ENCODE peak calls at places on chromosomes 1 and 21, in nine cellular contexts. T is EL; J is fibroblast of the aortic adventitia; C is iris pigment epithelial cell; E is progenitor cell of endocrine pancreas; R is NCI-H2171 treated with DMSO at 0.1 percent for 48 hours; W is activated CD8-positive, alpha-beta memory T cell treated with anti-CD3 and anti-CD28 coated beads for 24 hours; D is AG08396; P is GM04503. L is an unnamed sample.
A peak's percentile ranks its signal among the peaks of the same experiment; 100 is the strongest.

GRCh38 chr1:6445062-6445763 is 20.6 kb downstream of the ESPN start:
- DNase-seq in T (peak; percentile 51), C (peak; percentile 41), D (no peak), R (no peak), J (peak; percentile 35), W (no peak), E (peak; percentile 52), P (no peak), L (no peak)

GRCh38 chr1:186165303-186165702 is 209.8 kb downstream of the TPR start:
- DNase-seq in R (no peak), C (no peak), E (no peak), J (no peak), T (no peak), P (no peak), W (no peak), D (no peak), L (no peak)

GRCh38 chr1:44483089-44483488 is 78.0 kb downstream of the RNF220 start:
- DNase-seq in P (no peak), T (no peak), W (no peak), E (no peak), D (no peak), R (no peak), C (no peak), J (no peak), L (no peak)

GRCh38 chr1:47751188-47751587 is 246.0 kb downstream of the TRABD2B start:
- DNase-seq in W (no peak), E (no peak), T (no peak), D (no peak), R (peak; percentile 19), J (no peak), P (no peak), C (peak; percentile 66), L (no peak)

GRCh38 chr1:54312874-54313316 is 93.3 kb downstream of the SSBP3 start:
- DNase-seq in P (peak; percentile 49), J (peak; percentile 83), E (no peak), R (peak; percentile 89), D (peak; percentile 58), C (peak; percentile 79), W (no peak), T (peak; percentile 73), L (no peak)

GRCh38 chr1:180675586-180675985 is 43.8 kb downstream of the XPR1 start:
- DNase-seq in P (no peak), D (no peak), C (peak; percentile 23), E (no peak), R (no peak), T (peak; percentile 3), W (no peak), J (no peak), L (no peak)

GRCh38 chr1:117683571-117684285 is 77.9 kb downstream of the TENT5C start:
- DNase-seq in D (no peak), E (no peak), P (peak; percentile 63), T (peak; percentile 76), W (no peak), C (no peak), R (no peak), J (no peak), L (no peak)

GRCh38 chr1:115227683-115228082 is 110.4 kb downstream of the NGF start:
- DNase-seq in R (no peak), E (no peak), W (no peak), P (peak; percentile 76), J (peak; percentile 60), T (peak; percentile 80), C (peak; percentile 63), D (no peak), L (no peak)

GRCh38 chr1:27503961-27504587 is 14.1 kb upstream of the WASF2 start:
- DNase-seq in C (no peak), R (no peak), W (no peak), J (peak; percentile 89), T (no peak), D (no peak), P (no peak), E (no peak), L (no peak)

GRCh38 chr21:46160563-46161179 is 5.3 kb upstream of the FTCD start:
- DNase-seq in W (no peak), C (no peak), T (no peak), E (no peak), P (no peak), D (no peak), J (no peak), R (no peak), L (no peak)

GRCh38 chr1:9561429-9561828 is 22.2 kb downstream of the SLC25A33 start:
- DNase-seq in R (peak; percentile 86), C (peak; percentile 97), W (no peak), E (no peak), T (peak; percentile 71), J (peak; percentile 95), D (peak; percentile 58), P (peak; percentile 82), L (no peak)

GRCh38 chr1:37347104-37347503 is 127.3 kb upstream of the ZC3H12A start:
- DNase-seq in D (no peak), W (no peak), J (no peak), E (no peak), C (no peak), T (no peak), R (no peak), P (no peak), L (no peak)

GRCh38 chr21:29423051-29423450 is 124.3 kb downstream of the BACH1 start:
- DNase-seq in E (no peak), D (no peak), C (peak; percentile 7), T (no peak), R (no peak), J (no peak), P (no peak), W (no peak), L (no peak)

GRCh38 chr1:13869172-13869797 is 169.3 kb downstream of the PRDM2 start:
- DNase-seq in J (no peak), D (no peak), P (no peak), E (no peak), T (no peak), R (no peak), C (no peak), W (no peak), L (no peak)

GRCh38 chr1:160078392-160079195 is 2.7 kb upstream of the KCNJ9 start:
- DNase-seq in W (peak; percentile 80), E (no peak), P (no peak), R (no peak), D (peak; percentile 70), J (peak; percentile 15), C (peak; percentile 24), T (peak; percentile 46), L (peak; percentile 77)

GRCh38 chr1:239283229-239283628 is 103.1 kb upstream of the CHRM3 start:
- DNase-seq in P (no peak), R (no peak), C (no peak), D (no peak), E (no peak), J (no peak), T (no peak), W (no peak), L (no peak)

GRCh38 chr1:40665335-40666171 is at the start of gene RIMS3:
- DNase-seq in D (peak; percentile 96), E (peak; percentile 79), J (peak; percentile 17), C (peak; percentile 39), P (no peak), W (peak; percentile 97), R (peak; percentile 71), T (peak; percentile 67), L (peak; percentile 95)

GRCh38 chr1:180178511-180179161 is 24.0 kb downstream of the QSOX1 start:
- DNase-seq in W (peak; percentile 88), R (peak; percentile 44), C (peak; percentile 45), E (peak; percentile 66), T (peak; percentile 52), P (no peak), D (peak; percentile 82), J (peak; percentile 71), L (peak; percentile 86)

GRCh38 chr1:153968000-153968363 is 280 bp downstream of the CREB3L4 start:
- DNase-seq in P (no peak), J (no peak), E (no peak), T (no peak), D (no peak), R (no peak), C (no peak), W (no peak), L (peak; percentile 86)

GRCh38 chr1:98493469-98493868 is 168.1 kb upstream of the SNX7 start:
- DNase-seq in C (no peak), P (no peak), W (no peak), T (peak; percentile 13), D (no peak), R (no peak), E (no peak), J (no peak), L (no peak)

GRCh38 chr1:204402391-204402790 is 9.2 kb downstream of the PPP1R15B start:
- DNase-seq in D (no peak), W (no peak), P (no peak), J (no peak), R (no peak), T (no peak), E (no peak), C (no peak), L (no peak)

GRCh38 chr1:96309783-96310182 is 411.8 kb upstream of the PTBP2 start:
- DNase-seq in J (peak; percentile 83), R (no peak), C (peak; percentile 92), W (no peak), D (peak; percentile 12), T (peak; percentile 77), E (no peak), P (no peak), L (no peak)

GRCh38 chr1:118902299-118903270 is 85.6 kb downstream of the TBX15 start:
- DNase-seq in T (peak; percentile 47), R (no peak), W (no peak), J (peak; percentile 61), D (no peak), P (no peak), C (peak; percentile 0), E (no peak), L (no peak)

GRCh38 chr1:183080406-183080805 is 57.2 kb downstream of the LAMC1 start:
- DNase-seq in D (peak; percentile 32), C (peak; percentile 53), E (no peak), J (peak; percentile 33), T (peak; percentile 79), W (no peak), P (no peak), R (no peak), L (no peak)

GRCh38 chr1:115839706-115840095 is 1.2 kb downstream of the NHLH2 start:
- DNase-seq in T (no peak), C (no peak), P (no peak), E (no peak), W (no peak), D (no peak), J (no peak), R (peak; percentile 64), L (no peak)

GRCh38 chr1:78236711-78237110 is 190.9 kb downstream of the GIPC2 start:
- DNase-seq in C (peak; percentile 21), W (no peak), R (no peak), D (peak; percentile 28), T (peak; percentile 41), E (no peak), P (no peak), J (peak; percentile 52), L (no peak)

GRCh38 chr1:204902674-204903073 is 32.0 kb downstream of the NFASC start:
- DNase-seq in E (no peak), D (no peak), P (no peak), J (no peak), R (peak; percentile 67), C (no peak), T (no peak), W (no peak), L (no peak)

GRCh38 chr1:66436378-66437135 is 97.4 kb upstream of the SGIP1 start:
- DNase-seq in D (peak; percentile 40), R (no peak), J (peak; percentile 77), C (peak; percentile 88), T (peak; percentile 94), W (peak; percentile 72), E (no peak), P (peak; percentile 77), L (no peak)